ENCODE peak calls at places on chromosomes 16 and 17, in seven cellular contexts. T is GM23248; Z is midbrain; D is small intestine; E is T-helper 2 cell; X is activated CD8-positive, alpha-beta memory T cell treated with anti-CD3 and anti-CD28 coated beads for 1 hour; Y is cardiac fibroblast. N is an unnamed sample.

GRCh38 chr16:28980929-28981328 is 3.9 kb upstream of the LAT start:
- DNase-seq in T (no peak), Z (no peak), D (no peak), E (no peak), X (no peak), Y (no peak), N (no peak)

GRCh38 chr16:66904846-66905632 is 13.6 kb downstream of the CDH16 start:
- DNase-seq in T (no peak), Z (no peak), D (no peak), E (no peak), X (no peak), Y (no peak), N (no peak)

GRCh38 chr17:82303944-82304808 is 13.2 kb downstream of the CD7 start:
- DNase-seq in T (no peak), Z (no peak), D (no peak), E (no peak), X (no peak), Y (peak; percentile 73), N (no peak)

GRCh38 chr17:17055286-17056166 is 13.3 kb downstream of the MPRIP start:
- DNase-seq in T (peak; percentile 68), Z (no peak), D (no peak), E (no peak), X (no peak), Y (no peak), N (no peak)

GRCh38 chr17:62703776-62704380 is 76.4 kb downstream of the MRC2 start:
- DNase-seq in T (peak; percentile 87), Z (peak; percentile 70), D (peak; percentile 54), E (peak; percentile 53), X (peak; percentile 28), Y (peak; percentile 65), N (no peak)

GRCh38 chr16:3488801-3489200 is 6.5 kb downstream of the C16orf90 start:
- DNase-seq in T (no peak), Z (no peak), D (no peak), E (no peak), X (no peak), Y (no peak), N (no peak)

GRCh38 chr17:68198931-68199836 is 48.7 kb upstream of the AMZ2 start:
- DNase-seq in T (peak; percentile 26), Z (no peak), D (no peak), E (no peak), X (no peak), Y (no peak), N (no peak)

GRCh38 chr17:78862073-78863023 is 21.7 kb upstream of the USP36 start:
- DNase-seq in T (peak; percentile 99), Z (no peak), D (peak; percentile 59), E (no peak), X (no peak), Y (peak; percentile 95), N (peak; percentile 90)

GRCh38 chr17:1643293-1643998 is 2.1 kb downstream of the SCARF1 start:
- DNase-seq in T (peak; percentile 59), Z (peak; percentile 14), D (peak; percentile 88), E (peak; percentile 67), X (peak; percentile 38), Y (no peak), N (no peak)

GRCh38 chr17:46865100-46865499 is 13.7 kb downstream of the WNT9B start:
- DNase-seq in T (peak; percentile 26), Z (no peak), D (no peak), E (no peak), X (no peak), Y (no peak), N (peak; percentile 56)

GRCh38 chr17:9162275-9162985 is 141.1 kb downstream of the NTN1 start:
- DNase-seq in T (no peak), Z (no peak), D (no peak), E (no peak), X (no peak), Y (no peak), N (no peak)

GRCh38 chr17:8046306-8046928 is 7.6 kb downstream of the ALOX15B start:
- DNase-seq in T (no peak), Z (no peak), D (no peak), E (no peak), X (no peak), Y (no peak), N (no peak)

GRCh38 chr16:88882358-88883030 is 16.0 kb upstream of the PABPN1L start:
- DNase-seq in T (no peak), Z (no peak), D (peak; percentile 57), E (no peak), X (no peak), Y (no peak), N (no peak)

GRCh38 chr16:68365167-68365817 is 54.5 kb downstream of the PRMT7 start:
- DNase-seq in T (no peak), Z (no peak), D (no peak), E (no peak), X (no peak), Y (no peak), N (no peak)

GRCh38 chr17:17387461-17388362 is 84.5 kb downstream of the NT5M start:
- DNase-seq in T (peak; percentile 12), Z (no peak), D (peak; percentile 86), E (no peak), X (no peak), Y (no peak), N (no peak)

GRCh38 chr17:58189436-58190146 is 2.9 kb upstream of the EPX start:
- DNase-seq in T (peak; percentile 94), Z (no peak), D (peak; percentile 31), E (no peak), X (no peak), Y (peak; percentile 83), N (peak; percentile 28)

GRCh38 chr16:88347656-88348376 is 34.9 kb upstream of the ZNF469 start:
- DNase-seq in T (no peak), Z (no peak), D (no peak), E (no peak), X (no peak), Y (no peak), N (no peak)

GRCh38 chr16:47533744-47534292 is 72.7 kb downstream of the PHKB start:
- DNase-seq in T (no peak), Z (no peak), D (no peak), E (no peak), X (no peak), Y (no peak), N (no peak)

GRCh38 chr17:71304498-71305158 is 816.2 kb upstream of the SOX9 start:
- DNase-seq in T (no peak), Z (no peak), D (no peak), E (no peak), X (no peak), Y (no peak), N (no peak)

N was measured in AG04449.